ENCODE peak calls at places on chromosomes 1 and 21, in four cellular contexts. One of them, this sample, is unnamed.
A peak's percentile ranks its signal among the peaks of the same experiment; 100 is the strongest.

GRCh38 chr21:14737922-14738321 is 191.8 kb upstream of the SAMSN1 start:
- DNase-seq in T-cell: no peak
- DNase-seq in body of pancreas: peak; percentile 39
- DNase-seq in GM20000: peak; percentile 9
- DNase-seq in this sample: no peak

GRCh38 chr1:202105571-202106339 is 17.0 kb upstream of the GPR37L1 start:
- DNase-seq in GM20000: no peak
- DNase-seq in body of pancreas: peak; percentile 55
- DNase-seq in T-cell: no peak
- DNase-seq in this sample: no peak

GRCh38 chr1:9350011-9350907 is 57.6 kb downstream of the SPSB1 start:
- DNase-seq in T-cell: no peak
- DNase-seq in GM20000: no peak
- DNase-seq in body of pancreas: no peak
- DNase-seq in this sample: no peak

GRCh38 chr1:186994816-186995361 is 166.1 kb downstream of the PLA2G4A start:
- DNase-seq in GM20000: no peak
- DNase-seq in T-cell: no peak
- DNase-seq in body of pancreas: no peak
- DNase-seq in this sample: no peak

GRCh38 chr1:237712082-237712481 is 178.6 kb downstream of the ZP4 start:
- DNase-seq in T-cell: no peak
- DNase-seq in body of pancreas: no peak
- DNase-seq in GM20000: no peak
- DNase-seq in this sample: no peak

GRCh38 chr1:116325922-116326321 is 47.1 kb upstream of the ATP1A1 start:
- DNase-seq in T-cell: peak; percentile 57
- DNase-seq in GM20000: no peak
- DNase-seq in body of pancreas: no peak
- DNase-seq in this sample: no peak

GRCh38 chr1:117572546-117572945 is 33.3 kb upstream of the TENT5C start:
- DNase-seq in T-cell: peak; percentile 19
- DNase-seq in GM20000: no peak
- DNase-seq in body of pancreas: no peak
- DNase-seq in this sample: no peak

GRCh38 chr1:168653567-168653966 is 75.4 kb downstream of the DPT start:
- DNase-seq in body of pancreas: no peak
- DNase-seq in GM20000: no peak
- DNase-seq in T-cell: no peak
- DNase-seq in this sample: no peak

GRCh38 chr1:152967201-152967600 is 3.2 kb upstream of the SPRR4 start:
- DNase-seq in GM20000: no peak
- DNase-seq in T-cell: no peak
- DNase-seq in body of pancreas: no peak
- DNase-seq in this sample: no peak

GRCh38 chr1:220879509-220880366 is 495 bp downstream of the HLX start:
- DNase-seq in T-cell: no peak
- DNase-seq in GM20000: peak; percentile 73
- DNase-seq in body of pancreas: peak; percentile 38
- DNase-seq in this sample: peak; percentile 49

GRCh38 chr1:11691928-11692711 is 610 bp downstream of the DRAXIN start:
- DNase-seq in body of pancreas: no peak
- DNase-seq in GM20000: no peak
- DNase-seq in T-cell: no peak
- DNase-seq in this sample: no peak

GRCh38 chr1:94621392-94621791 is 79.8 kb upstream of the F3 start:
- DNase-seq in body of pancreas: peak; percentile 48
- DNase-seq in T-cell: no peak
- DNase-seq in GM20000: no peak
- DNase-seq in this sample: no peak

GRCh38 chr21:44880762-44881585 is 7.5 kb upstream of the PTTG1IP start:
- DNase-seq in GM20000: no peak
- DNase-seq in body of pancreas: no peak
- DNase-seq in T-cell: no peak
- DNase-seq in this sample: no peak

GRCh38 chr21:28550057-28550825 is 442.4 kb downstream of the LTN1 start:
- DNase-seq in T-cell: no peak
- DNase-seq in GM20000: no peak
- DNase-seq in body of pancreas: no peak
- DNase-seq in this sample: no peak

GRCh38 chr1:22850681-22851080 is 122.0 kb downstream of the LACTBL1 start:
- DNase-seq in T-cell: no peak
- DNase-seq in GM20000: no peak
- DNase-seq in body of pancreas: no peak
- DNase-seq in this sample: no peak

GRCh38 chr1:106189780-106190179 is 866.7 kb upstream of the PRMT6 start:
- DNase-seq in body of pancreas: no peak
- DNase-seq in GM20000: no peak
- DNase-seq in T-cell: no peak
- DNase-seq in this sample: no peak

GRCh38 chr1:25727819-25728286 is 72.1 kb upstream of the SELENON start:
- DNase-seq in T-cell: no peak
- DNase-seq in GM20000: no peak
- DNase-seq in body of pancreas: peak; percentile 70
- DNase-seq in this sample: no peak

GRCh38 chr1:9900142-9901043 is 9.7 kb downstream of the CTNNBIP1 start:
- DNase-seq in body of pancreas: peak; percentile 82
- DNase-seq in T-cell: no peak
- DNase-seq in GM20000: no peak
- DNase-seq in this sample: no peak

GRCh38 chr1:27589841-27590426 is 14.0 kb downstream of the AHDC1 start:
- DNase-seq in T-cell: no peak
- DNase-seq in body of pancreas: no peak
- DNase-seq in GM20000: no peak
- DNase-seq in this sample: no peak

GRCh38 chr1:112263464-112263863 is 132.6 kb upstream of the CTTNBP2NL start:
- DNase-seq in body of pancreas: no peak
- DNase-seq in GM20000: no peak
- DNase-seq in T-cell: no peak
- DNase-seq in this sample: no peak

GRCh38 chr1:41399148-41399795 is 38.0 kb downstream of the FOXO6 start:
- DNase-seq in T-cell: no peak
- DNase-seq in GM20000: no peak
- DNase-seq in body of pancreas: peak; percentile 39
- DNase-seq in this sample: no peak

GRCh38 chr21:32770514-32771133 is 931 bp downstream of the PAXBP1 start:
- DNase-seq in T-cell: no peak
- DNase-seq in GM20000: no peak
- DNase-seq in body of pancreas: no peak
- DNase-seq in this sample: no peak

GRCh38 chr1:236301958-236302335 is 20.2 kb upstream of the ERO1B start:
- DNase-seq in body of pancreas: peak; percentile 63
- DNase-seq in T-cell: no peak
- DNase-seq in GM20000: no peak
- DNase-seq in this sample: no peak

GRCh38 chr1:85563139-85563538 is 17.4 kb upstream of the CCN1 start:
- DNase-seq in GM20000: no peak
- DNase-seq in body of pancreas: no peak
- DNase-seq in T-cell: no peak
- DNase-seq in this sample: no peak

GRCh38 chr1:221576268-221576667 is 165.6 kb downstream of the DUSP10 start:
- DNase-seq in body of pancreas: no peak
- DNase-seq in T-cell: no peak
- DNase-seq in GM20000: no peak
- DNase-seq in this sample: no peak

GRCh38 chr21:28333455-28334108 is 659.1 kb downstream of the LTN1 start:
- DNase-seq in body of pancreas: no peak
- DNase-seq in GM20000: no peak
- DNase-seq in T-cell: no peak
- DNase-seq in this sample: no peak

GRCh38 chr21:44854391-44854663 is 19.2 kb downstream of the PTTG1IP start:
- DNase-seq in T-cell: no peak
- DNase-seq in GM20000: no peak
- DNase-seq in body of pancreas: no peak
- DNase-seq in this sample: no peak

GRCh38 chr1:113278371-113278770 is 111.9 kb upstream of the MAGI3 start:
- DNase-seq in GM20000: no peak
- DNase-seq in T-cell: no peak
- DNase-seq in body of pancreas: no peak
- DNase-seq in this sample: no peak

GRCh38 chr1:11447903-11448302 is 31.1 kb upstream of the DISP3 start:
- DNase-seq in body of pancreas: no peak
- DNase-seq in T-cell: no peak
- DNase-seq in GM20000: no peak
- DNase-seq in this sample: no peak

GRCh38 chr1:16625497-16626408 is 12.4 kb upstream of the NBPF1 start:
- DNase-seq in GM20000: peak; percentile 52
- DNase-seq in body of pancreas: no peak
- DNase-seq in T-cell: no peak
- DNase-seq in this sample: no peak

GRCh38 chr1:36609241-36610027 is 126.7 kb upstream of the CSF3R start:
- DNase-seq in GM20000: peak; percentile 73
- DNase-seq in T-cell: no peak
- DNase-seq in body of pancreas: peak; percentile 52
- DNase-seq in this sample: peak; percentile 62

GRCh38 chr1:90835661-90836344 is 118.7 kb upstream of the BARHL2 start:
- DNase-seq in body of pancreas: no peak
- DNase-seq in T-cell: no peak
- DNase-seq in GM20000: no peak
- DNase-seq in this sample: no peak

GRCh38 chr1:46547481-46548383 is 3.7 kb downstream of the KNCN start:
- DNase-seq in GM20000: peak; percentile 66
- DNase-seq in body of pancreas: no peak
- DNase-seq in T-cell: no peak
- DNase-seq in this sample: no peak

GRCh38 chr1:182299728-182300581 is 91.6 kb downstream of the GLUL start:
- DNase-seq in GM20000: no peak
- DNase-seq in body of pancreas: peak; percentile 51
- DNase-seq in T-cell: no peak
- DNase-seq in this sample: no peak

GRCh38 chr1:21329209-21329844 is 39.1 kb upstream of the ECE1 start:
- DNase-seq in T-cell: peak; percentile 32
- DNase-seq in body of pancreas: peak; percentile 67
- DNase-seq in GM20000: no peak
- DNase-seq in this sample: no peak

GRCh38 chr1:55249646-55250398 is 34.7 kb upstream of the USP24 start:
- DNase-seq in body of pancreas: no peak
- DNase-seq in T-cell: no peak
- DNase-seq in GM20000: no peak
- DNase-seq in this sample: no peak

GRCh38 chr1:235357485-235358378 is 9.5 kb upstream of the TBCE start:
- DNase-seq in body of pancreas: no peak
- DNase-seq in T-cell: no peak
- DNase-seq in GM20000: no peak
- DNase-seq in this sample: no peak

GRCh38 chr1:117607471-117607870 is 1.6 kb downstream of the TENT5C start:
- DNase-seq in body of pancreas: peak; percentile 62
- DNase-seq in T-cell: peak; percentile 32
- DNase-seq in GM20000: no peak
- DNase-seq in this sample: no peak

This sample was measured in GM12892.